ENCODE peak calls at places on chromosomes 5 and 9, in nine cellular contexts. One of them, this sample, is unnamed.

GRCh38 chr5:375921-376871 is 54.7 kb downstream of the AHRR start:
- DNase-seq in sigmoid colon: peak; percentile 64
- DNase-seq in adrenal gland: peak; percentile 16
- DNase-seq in uterus: no peak
- DNase-seq in ovary: no peak
- DNase-seq in heart left ventricle: peak; percentile 58
- DNase-seq in gastrocnemius medialis: no peak
- DNase-seq in HCT116: no peak
- DNase-seq in Peyer's patch: peak; percentile 47
- DNase-seq in this sample: peak; percentile 78

GRCh38 chr5:96509721-96510383 is 76.8 kb upstream of the PCSK1 start:
- DNase-seq in sigmoid colon: no peak
- DNase-seq in adrenal gland: no peak
- DNase-seq in uterus: no peak
- DNase-seq in ovary: no peak
- DNase-seq in heart left ventricle: no peak
- DNase-seq in gastrocnemius medialis: no peak
- DNase-seq in HCT116: no peak
- DNase-seq in Peyer's patch: no peak
- DNase-seq in this sample: no peak

GRCh38 chr9:68546596-68547390 is 6.1 kb upstream of the TMEM252 start:
- DNase-seq in sigmoid colon: no peak
- DNase-seq in adrenal gland: no peak
- DNase-seq in uterus: no peak
- DNase-seq in ovary: no peak
- DNase-seq in heart left ventricle: no peak
- DNase-seq in gastrocnemius medialis: no peak
- DNase-seq in HCT116: no peak
- DNase-seq in Peyer's patch: no peak
- DNase-seq in this sample: peak; percentile 45

GRCh38 chr5:8845316-8845715 is 700.6 kb downstream of the SEMA5A start:
- DNase-seq in sigmoid colon: no peak
- DNase-seq in adrenal gland: no peak
- DNase-seq in uterus: no peak
- DNase-seq in ovary: no peak
- DNase-seq in heart left ventricle: no peak
- DNase-seq in gastrocnemius medialis: no peak
- DNase-seq in HCT116: no peak
- DNase-seq in Peyer's patch: no peak
- DNase-seq in this sample: no peak

GRCh38 chr5:28903643-28904042 is 1865.3 kb upstream of the CDH9 start:
- DNase-seq in sigmoid colon: no peak
- DNase-seq in adrenal gland: no peak
- DNase-seq in uterus: no peak
- DNase-seq in ovary: no peak
- DNase-seq in heart left ventricle: no peak
- DNase-seq in gastrocnemius medialis: no peak
- DNase-seq in HCT116: no peak
- DNase-seq in Peyer's patch: no peak
- DNase-seq in this sample: no peak

GRCh38 chr5:76106149-76106548 is 23.0 kb downstream of the SV2C start:
- DNase-seq in sigmoid colon: no peak
- DNase-seq in adrenal gland: no peak
- DNase-seq in uterus: no peak
- DNase-seq in ovary: no peak
- DNase-seq in heart left ventricle: no peak
- DNase-seq in gastrocnemius medialis: no peak
- DNase-seq in HCT116: no peak
- DNase-seq in Peyer's patch: no peak
- DNase-seq in this sample: no peak

GRCh38 chr9:7328453-7328852 is 471.1 kb downstream of the DMAC1 start:
- DNase-seq in sigmoid colon: no peak
- DNase-seq in adrenal gland: no peak
- DNase-seq in uterus: no peak
- DNase-seq in ovary: no peak
- DNase-seq in heart left ventricle: no peak
- DNase-seq in gastrocnemius medialis: no peak
- DNase-seq in HCT116: no peak
- DNase-seq in Peyer's patch: no peak
- DNase-seq in this sample: no peak

GRCh38 chr9:127369428-127369827 is 27.5 kb upstream of the SLC2A8 start:
- DNase-seq in sigmoid colon: no peak
- DNase-seq in adrenal gland: no peak
- DNase-seq in uterus: no peak
- DNase-seq in ovary: no peak
- DNase-seq in heart left ventricle: no peak
- DNase-seq in gastrocnemius medialis: no peak
- DNase-seq in HCT116: no peak
- DNase-seq in Peyer's patch: no peak
- DNase-seq in this sample: peak; percentile 22

GRCh38 chr5:135149956-135150723 is 116.1 kb upstream of the PITX1 start:
- DNase-seq in sigmoid colon: no peak
- DNase-seq in adrenal gland: no peak
- DNase-seq in uterus: no peak
- DNase-seq in ovary: no peak
- DNase-seq in heart left ventricle: no peak
- DNase-seq in gastrocnemius medialis: no peak
- DNase-seq in HCT116: no peak
- DNase-seq in Peyer's patch: no peak
- DNase-seq in this sample: no peak

GRCh38 chr9:109063765-109064164 is 50.5 kb upstream of the CTNNAL1 start:
- DNase-seq in sigmoid colon: no peak
- DNase-seq in adrenal gland: no peak
- DNase-seq in uterus: no peak
- DNase-seq in ovary: no peak
- DNase-seq in heart left ventricle: no peak
- DNase-seq in gastrocnemius medialis: no peak
- DNase-seq in HCT116: peak; percentile 8
- DNase-seq in Peyer's patch: no peak
- DNase-seq in this sample: no peak

GRCh38 chr5:110785356-110785755 is 46.5 kb downstream of the SLC25A46 start:
- DNase-seq in sigmoid colon: no peak
- DNase-seq in adrenal gland: no peak
- DNase-seq in uterus: no peak
- DNase-seq in ovary: no peak
- DNase-seq in heart left ventricle: no peak
- DNase-seq in gastrocnemius medialis: no peak
- DNase-seq in HCT116: no peak
- DNase-seq in Peyer's patch: no peak
- DNase-seq in this sample: no peak

GRCh38 chr5:151703227-151703626 is 16.5 kb upstream of the SPARC start:
- DNase-seq in sigmoid colon: no peak
- DNase-seq in adrenal gland: peak; percentile 11
- DNase-seq in uterus: no peak
- DNase-seq in ovary: no peak
- DNase-seq in heart left ventricle: no peak
- DNase-seq in gastrocnemius medialis: peak; percentile 63
- DNase-seq in HCT116: no peak
- DNase-seq in Peyer's patch: no peak
- DNase-seq in this sample: no peak

GRCh38 chr9:126549246-126550006 is 64.3 kb upstream of the LMX1B start:
- DNase-seq in sigmoid colon: no peak
- DNase-seq in adrenal gland: no peak
- DNase-seq in uterus: no peak
- DNase-seq in ovary: no peak
- DNase-seq in heart left ventricle: no peak
- DNase-seq in gastrocnemius medialis: no peak
- DNase-seq in HCT116: no peak
- DNase-seq in Peyer's patch: no peak
- DNase-seq in this sample: no peak

GRCh38 chr5:26482817-26483375 is 555.5 kb downstream of the CDH9 start:
- DNase-seq in sigmoid colon: no peak
- DNase-seq in adrenal gland: peak; percentile 54
- DNase-seq in uterus: no peak
- DNase-seq in ovary: no peak
- DNase-seq in heart left ventricle: no peak
- DNase-seq in gastrocnemius medialis: no peak
- DNase-seq in HCT116: peak; percentile 4
- DNase-seq in Peyer's patch: no peak
- DNase-seq in this sample: no peak

GRCh38 chr9:36956908-36957307 is 77.2 kb downstream of the PAX5 start:
- DNase-seq in sigmoid colon: no peak
- DNase-seq in adrenal gland: no peak
- DNase-seq in uterus: no peak
- DNase-seq in ovary: no peak
- DNase-seq in heart left ventricle: no peak
- DNase-seq in gastrocnemius medialis: no peak
- DNase-seq in HCT116: no peak
- DNase-seq in Peyer's patch: no peak
- DNase-seq in this sample: no peak

GRCh38 chr9:104334549-104334948 is 169.5 kb upstream of the OR13F1 start:
- DNase-seq in sigmoid colon: no peak
- DNase-seq in adrenal gland: no peak
- DNase-seq in uterus: no peak
- DNase-seq in ovary: no peak
- DNase-seq in heart left ventricle: no peak
- DNase-seq in gastrocnemius medialis: no peak
- DNase-seq in HCT116: no peak
- DNase-seq in Peyer's patch: no peak
- DNase-seq in this sample: no peak

GRCh38 chr9:104342552-104342951 is 161.5 kb upstream of the OR13F1 start:
- DNase-seq in sigmoid colon: no peak
- DNase-seq in adrenal gland: no peak
- DNase-seq in uterus: no peak
- DNase-seq in ovary: no peak
- DNase-seq in heart left ventricle: no peak
- DNase-seq in gastrocnemius medialis: no peak
- DNase-seq in HCT116: no peak
- DNase-seq in Peyer's patch: no peak
- DNase-seq in this sample: no peak

GRCh38 chr9:104339692-104340091 is 164.4 kb upstream of the OR13F1 start:
- DNase-seq in sigmoid colon: no peak
- DNase-seq in adrenal gland: no peak
- DNase-seq in uterus: no peak
- DNase-seq in ovary: no peak
- DNase-seq in heart left ventricle: no peak
- DNase-seq in gastrocnemius medialis: no peak
- DNase-seq in HCT116: no peak
- DNase-seq in Peyer's patch: no peak
- DNase-seq in this sample: no peak
- TF ChIP-seq POLR2A in sigmoid colon: no peak
- TF ChIP-seq POLR2A in adrenal gland: no peak
- TF ChIP-seq POLR2A in uterus: no peak
- TF ChIP-seq POLR2A in ovary: no peak
- TF ChIP-seq POLR2A in heart left ventricle: no peak
- TF ChIP-seq POLR2A in gastrocnemius medialis: no peak
- TF ChIP-seq POLR2A in HCT116: no peak
- TF ChIP-seq POLR2A in Peyer's patch: no peak
- TF ChIP-seq POLR2A in this sample: no peak

DNA sequence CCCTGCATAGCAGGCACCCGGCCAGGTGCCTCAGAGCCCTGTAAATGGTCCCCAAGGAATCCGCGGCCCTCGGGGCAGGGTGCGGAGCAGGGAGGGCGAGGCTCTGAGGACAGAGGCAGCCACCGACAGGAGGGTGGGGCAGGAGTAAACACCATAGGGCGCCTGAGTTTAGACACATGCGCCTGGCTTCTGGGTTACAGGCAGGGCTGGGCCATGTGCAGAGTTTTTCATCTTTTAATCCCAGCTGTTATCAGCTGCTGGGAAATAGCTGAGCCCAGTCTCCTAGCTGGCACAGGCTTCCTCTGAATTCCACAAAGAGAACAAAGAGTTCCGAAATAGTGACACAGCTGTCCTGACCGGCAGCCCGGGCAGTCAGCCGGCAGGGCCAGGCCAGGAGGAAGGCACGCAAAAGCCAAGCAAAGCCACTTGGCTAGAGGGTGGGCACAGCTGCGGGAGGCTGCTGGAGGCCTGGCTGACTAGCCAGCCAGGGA is 98.9 kb upstream of the PHYKPL start:
- DNase-seq in sigmoid colon: peak; percentile 74
- DNase-seq in adrenal gland: peak; percentile 50
- DNase-seq in uterus: no peak
- DNase-seq in ovary: no peak
- DNase-seq in heart left ventricle: peak; percentile 81
- DNase-seq in gastrocnemius medialis: peak; percentile 92
- DNase-seq in HCT116: no peak
- DNase-seq in Peyer's patch: peak; percentile 61
- DNase-seq in this sample: peak; percentile 89
- H3K9me3 ChIP-seq in sigmoid colon: no peaks in the 10 kb centered on the region
- H3K9me3 ChIP-seq in adrenal gland: no peaks in the 10 kb centered on the region
- H3K9me3 ChIP-seq in uterus: no peaks in the 10 kb centered on the region
- H3K9me3 ChIP-seq in ovary: no peaks in the 10 kb centered on the region
- H3K9me3 ChIP-seq in heart left ventricle: no peaks in the 10 kb centered on the region
- H3K9me3 ChIP-seq in gastrocnemius medialis: no peaks in the 10 kb centered on the region
- H3K9me3 ChIP-seq in HCT116: no peaks in the 10 kb centered on the region
- H3K9me3 ChIP-seq in Peyer's patch: no peaks in the 10 kb centered on the region
- H3K9me3 ChIP-seq in this sample: no peaks in the 10 kb centered on the region

DNA sequence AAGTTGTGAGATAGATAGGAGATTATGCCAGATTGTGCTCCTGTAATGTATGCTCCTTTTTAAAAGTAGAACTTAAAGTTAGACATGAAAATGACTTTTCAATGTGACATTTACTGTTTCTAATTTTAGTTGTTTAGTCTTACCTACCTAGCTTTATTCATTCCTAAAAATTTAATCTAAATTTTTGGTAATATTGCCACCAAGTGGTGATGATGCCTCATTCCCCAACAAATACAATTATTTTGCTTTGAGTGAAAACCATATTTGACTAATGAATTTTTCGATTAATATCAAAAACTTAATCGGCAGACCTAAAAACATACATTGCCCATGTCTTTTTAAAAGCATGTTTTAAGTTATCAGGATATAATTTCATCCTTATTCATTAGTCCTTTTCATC is 25.6 kb downstream of the PPWD1 start:
- DNase-seq in sigmoid colon: no peak
- DNase-seq in adrenal gland: no peak
- DNase-seq in uterus: no peak
- DNase-seq in ovary: no peak
- DNase-seq in heart left ventricle: no peak
- DNase-seq in gastrocnemius medialis: no peak
- DNase-seq in HCT116: no peak
- DNase-seq in Peyer's patch: no peak
- DNase-seq in this sample: no peak
- TF ChIP-seq CTCF in sigmoid colon: no peak
- TF ChIP-seq CTCF in adrenal gland: no peak
- TF ChIP-seq CTCF in uterus: no peak
- TF ChIP-seq CTCF in ovary: no peak
- TF ChIP-seq CTCF in heart left ventricle: no peak
- TF ChIP-seq CTCF in gastrocnemius medialis: no peak
- TF ChIP-seq CTCF in HCT116: no peak
- TF ChIP-seq CTCF in Peyer's patch: no peak
- TF ChIP-seq CTCF in this sample: no peak

DNA sequence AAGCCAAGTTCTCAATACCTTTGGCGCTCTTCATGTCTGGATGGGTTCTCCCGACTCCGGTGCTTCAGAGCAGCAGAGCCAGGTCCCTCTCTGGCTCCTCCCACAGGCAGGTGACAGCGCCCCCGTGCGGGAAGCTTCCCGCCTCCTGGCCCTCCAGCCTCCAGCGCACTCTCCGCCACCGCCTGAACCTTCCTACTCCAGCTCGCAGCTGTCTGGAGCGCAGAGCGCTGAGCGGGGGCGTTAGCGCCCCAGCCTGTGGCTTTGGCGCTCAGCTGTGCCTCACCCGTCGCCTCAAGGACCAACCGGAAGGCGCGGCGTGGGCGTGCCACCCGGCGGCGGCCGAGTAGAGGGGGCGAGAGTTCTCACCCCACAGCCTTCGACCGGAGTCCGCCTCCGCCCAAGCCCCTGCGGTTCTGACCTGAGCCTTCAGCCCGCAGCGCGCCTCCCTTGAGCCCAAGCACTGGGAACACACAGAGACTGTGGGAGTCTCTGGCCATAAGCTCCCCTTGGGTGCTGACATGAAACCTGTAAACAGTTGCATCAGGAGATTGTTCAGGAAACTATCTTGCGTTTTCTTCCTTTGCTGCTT is at the start of gene SLCO4C1:
- DNase-seq in sigmoid colon: peak; percentile 72
- DNase-seq in adrenal gland: peak; percentile 50
- DNase-seq in uterus: peak; percentile 18
- DNase-seq in ovary: peak; percentile 31
- DNase-seq in heart left ventricle: peak; percentile 84
- DNase-seq in gastrocnemius medialis: peak; percentile 18
- DNase-seq in HCT116: no peak
- DNase-seq in Peyer's patch: peak; percentile 77
- DNase-seq in this sample: peak; percentile 94
- TF ChIP-seq POLR2A in sigmoid colon: no peak
- TF ChIP-seq POLR2A in adrenal gland: no peak
- TF ChIP-seq POLR2A in uterus: no peak
- TF ChIP-seq POLR2A in ovary: no peak
- TF ChIP-seq POLR2A in heart left ventricle: no peak
- TF ChIP-seq POLR2A in gastrocnemius medialis: no peak
- TF ChIP-seq POLR2A in HCT116: no peak
- TF ChIP-seq POLR2A in Peyer's patch: no peak
- TF ChIP-seq POLR2A in this sample: peak; percentile 67

This sample was measured in upper lobe of left lung.